ENCODE peak calls at places on chromosomes 12 and 14, in four cellular contexts. U is Caco-2, N is A549, B is tibial artery. F is an unnamed sample.
A peak's percentile ranks its signal among the peaks of the same experiment; 100 is the strongest.

GRCh38 chr12:116537149-116537904 is 21.9 kb upstream of the MAP1LC3B2 start:
- DNase-seq in U (no peak), N (no peak), B (no peak), F (no peak)

GRCh38 chr12:4763549-4763948 is 43.3 kb downstream of the GALNT8 start:
- DNase-seq in U (no peak), N (peak; percentile 31), B (no peak), F (peak; percentile 38)

GRCh38 chr12:116434155-116435065 is 124.8 kb upstream of the MAP1LC3B2 start:
- DNase-seq in U (peak; percentile 94), N (peak; percentile 81), B (peak; percentile 92), F (peak; percentile 87)

GRCh38 chr12:34340534-34341361 is 318.5 kb downstream of the ALG10 start:
- DNase-seq in U (no peak), N (no peak), B (no peak), F (no peak)

GRCh38 chr12:57182918-57183575 is 33.5 kb upstream of the NXPH4 start:
- DNase-seq in U (peak; percentile 79), N (peak; percentile 94), B (peak; percentile 63), F (peak; percentile 96)

GRCh38 chr12:118307069-118307954 is 65.4 kb downstream of the TAOK3 start:
- DNase-seq in U (no peak), N (no peak), B (no peak), F (no peak)

GRCh38 chr14:105876829-105877228 is 350.4 kb downstream of the TMEM121 start:
- DNase-seq in U (no peak), N (no peak), B (no peak), F (no peak)

GRCh38 chr12:51391047-51391837 is at the start of gene GALNT6:
- DNase-seq in U (peak; percentile 85), N (peak; percentile 51), B (no peak), F (peak; percentile 76)

GRCh38 chr12:113186033-113186365 is 478 bp downstream of the RITA1 start:
- DNase-seq in U (no peak), N (no peak), B (no peak), F (no peak)

GRCh38 chr12:91383106-91383505 is 200.5 kb upstream of the DCN start:
- DNase-seq in U (no peak), N (no peak), B (no peak), F (no peak)

GRCh38 chr12:95054206-95054605 is 19.2 kb downstream of the NR2C1 start:
- DNase-seq in U (no peak), N (no peak), B (no peak), F (no peak)

GRCh38 chr14:60639677-60640076 is 9.6 kb downstream of the SIX1 start:
- DNase-seq in U (no peak), N (no peak), B (no peak), F (no peak)

GRCh38 chr12:43806737-43807072 is 588 bp upstream of the TWF1 start:
- DNase-seq in U (no peak), N (no peak), B (no peak), F (peak; percentile 14)

GRCh38 chr14:23302290-23303225 is at the start of gene PPP1R3E:
- DNase-seq in U (peak; percentile 78), N (peak; percentile 40), B (peak; percentile 68), F (peak; percentile 68)

GRCh38 chr12:24574538-24574937 is 374.4 kb downstream of the BCAT1 start:
- DNase-seq in U (no peak), N (no peak), B (no peak), F (no peak)
- TF ChIP-seq CTCF in U (no peak), N (no peak), B (no peak), F (no peak)

GRCh38 chr14:103539056-103539825 is 10.2 kb downstream of the TRMT61A start:
- DNase-seq in U (no peak), N (no peak), B (no peak), F (no peak)
- TF ChIP-seq CTCF in U (no peak), N (no peak), B (no peak), F (no peak)

GRCh38 chr14:85178869-85179268 is 351.1 kb upstream of the FLRT2 start:
- DNase-seq in U (no peak), N (no peak), B (no peak), F (no peak)

GRCh38 chr14:85175556-85175955 is 354.4 kb upstream of the FLRT2 start:
- DNase-seq in U (no peak), N (no peak), B (no peak), F (no peak)

GRCh38 chr14:85172290-85172689 is 357.7 kb upstream of the FLRT2 start:
- DNase-seq in U (no peak), N (no peak), B (no peak), F (no peak)

DNA sequence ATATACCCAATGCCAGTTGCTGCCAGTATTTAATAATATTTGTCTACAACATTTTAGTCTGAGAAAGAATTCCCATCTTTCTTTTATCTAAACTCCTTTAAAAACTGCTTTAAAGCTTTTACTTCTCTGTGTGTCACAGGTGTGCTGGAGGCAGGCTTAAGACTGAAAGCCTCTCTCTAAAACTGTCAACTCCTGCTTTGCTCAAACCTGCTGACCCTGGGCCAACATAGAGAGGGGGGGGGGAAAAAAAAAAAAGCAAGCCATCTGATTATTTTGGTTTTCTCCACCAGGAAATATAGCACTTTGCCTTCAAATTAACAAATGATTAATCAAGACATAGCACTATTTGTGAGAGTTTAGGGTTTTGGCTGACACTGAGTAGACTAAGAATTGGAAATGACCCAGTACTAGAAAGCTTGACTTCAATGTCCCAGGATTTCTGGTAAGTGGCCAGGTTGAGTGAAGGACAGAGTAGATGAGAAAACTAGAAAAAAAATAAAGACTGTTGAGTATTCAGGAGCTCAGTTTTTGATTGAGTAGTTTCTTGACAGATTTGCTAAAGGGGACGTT is 357.0 kb upstream of the FLRT2 start:
- DNase-seq in U (no peak), N (no peak), B (no peak), F (no peak)
- TF ChIP-seq CTCF in U (no peak), N (no peak), B (no peak), F (no peak)

GRCh38 chr14:95524706-95525512 is 8.5 kb upstream of the SYNE3 start:
- DNase-seq in U (peak; percentile 67), N (no peak), B (no peak), F (no peak)

GRCh38 chr14:95522556-95522955 is 6.1 kb upstream of the SYNE3 start:
- DNase-seq in U (no peak), N (no peak), B (no peak), F (no peak)

GRCh38 chr14:95523051-95523817 is 6.8 kb upstream of the SYNE3 start:
- DNase-seq in U (no peak), N (no peak), B (no peak), F (no peak)

GRCh38 chr14:95522116-95522515 is 5.7 kb upstream of the SYNE3 start:
- DNase-seq in U (no peak), N (no peak), B (no peak), F (no peak)

DNA sequence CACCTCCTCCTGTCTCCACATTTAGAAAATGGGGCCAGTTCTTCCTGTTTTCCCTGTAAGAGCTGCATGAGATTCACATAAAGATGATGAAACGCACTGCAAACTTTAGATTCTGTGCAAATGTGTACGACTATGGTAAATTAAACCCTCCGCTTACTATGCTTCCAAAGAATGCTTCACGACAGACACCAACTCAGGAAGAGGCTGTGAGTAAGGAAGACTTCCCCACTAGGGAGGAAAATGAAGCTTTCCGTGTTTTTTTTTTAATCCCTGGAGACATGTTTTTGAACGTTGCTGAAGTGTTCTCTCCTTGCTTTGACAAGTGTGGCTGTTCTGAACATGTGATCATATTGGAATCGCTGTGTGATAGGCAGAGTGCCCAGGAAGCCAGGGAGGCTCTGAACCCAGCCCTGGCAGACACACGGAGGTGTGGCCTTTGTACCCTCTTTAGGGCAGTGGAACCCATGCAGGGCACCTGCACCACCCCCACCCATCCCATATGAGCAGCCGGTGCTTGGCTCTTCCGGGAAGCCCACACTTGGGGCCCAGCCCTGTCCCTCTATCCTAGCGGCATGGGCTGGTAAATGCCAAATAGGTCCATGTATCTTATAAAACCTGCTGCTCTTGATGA is 7.5 kb upstream of the SYNE3 start:
- DNase-seq in U (no peak), N (no peak), B (no peak), F (no peak)
- TF ChIP-seq CTCF in U (no peak), N (no peak), B (no peak), F (no peak)

GRCh38 chr12:50111693-50112455 is at the start of gene COX14:
- DNase-seq in U (peak; percentile 100), N (peak; percentile 99), B (peak; percentile 99), F (peak; percentile 96)
- TF ChIP-seq CTCF in U (peak; percentile 94), N (peak; percentile 94), B (peak; percentile 83), F (peak; percentile 98)

GRCh38 chr14:100562751-100563150 is 24.5 kb downstream of the BEGAIN start:
- DNase-seq in U (no peak), N (no peak), B (no peak), F (no peak)

GRCh38 chr14:100560471-100560870 is 26.7 kb downstream of the BEGAIN start:
- DNase-seq in U (no peak), N (no peak), B (no peak), F (no peak)

GRCh38 chr14:100558966-100559365 is 28.3 kb downstream of the BEGAIN start:
- DNase-seq in U (no peak), N (no peak), B (no peak), F (no peak)

GRCh38 chr14:100559455-100559854 is 27.8 kb downstream of the BEGAIN start:
- DNase-seq in U (no peak), N (no peak), B (no peak), F (peak; percentile 77)

GRCh38 chr14:100560999-100561398 is 26.2 kb downstream of the BEGAIN start:
- DNase-seq in U (no peak), N (no peak), B (no peak), F (no peak)
- TF ChIP-seq CTCF in U (no peak), N (no peak), B (no peak), F (no peak)

GRCh38 chr14:30443368-30444007 is 115.5 kb upstream of the G2E3 start:
- DNase-seq in U (no peak), N (peak; percentile 3), B (no peak), F (peak; percentile 11)
- TF ChIP-seq CTCF in U (peak; percentile 65), N (peak; percentile 56), B (peak; percentile 20), F (peak; percentile 61)

GRCh38 chr12:131833896-131834641 is 5.9 kb downstream of the MMP17 start:
- DNase-seq in U (peak; percentile 40), N (no peak), B (no peak), F (peak; percentile 87)
- TF ChIP-seq CTCF in U (peak; percentile 20), N (peak; percentile 55), B (no peak), F (peak; percentile 59)